ENCODE peak calls at places on chromosomes 6 and 20, in seven cellular contexts. X, D, Z, A, V, S and Y are unnamed samples.

GRCh38 chr6:136034422-136034821 is 182.9 kb downstream of the PDE7B start:
- DNase-seq in D (no peak), S (no peak), V (no peak), Z (no peak), A (no peak), X (no peak), Y (no peak)

GRCh38 chr6:37938909-37939308 is 119.4 kb downstream of the ZFAND3 start:
- DNase-seq in D (no peak), Z (no peak), V (no peak), X (no peak), A (no peak), S (no peak), Y (no peak)

GRCh38 chr6:50831216-50831615 is 12.5 kb downstream of the TFAP2B start:
- DNase-seq in S (no peak), Z (no peak), X (no peak), V (no peak), A (no peak), D (no peak), Y (no peak)

GRCh38 chr6:46323312-46323965 is 152.7 kb upstream of the ENPP5 start:
- DNase-seq in X (no peak), S (no peak), Z (no peak), D (no peak), A (no peak), V (no peak), Y (no peak)

GRCh38 chr20:20489054-20489453 is 121.2 kb downstream of the INSM1 start:
- DNase-seq in X (no peak), D (no peak), V (no peak), Z (no peak), A (no peak), S (peak), Y (no peak)

GRCh38 chr6:111576302-111576701 is 29.4 kb downstream of the TRAF3IP2 start:
- DNase-seq in V (no peak), D (no peak), S (no peak), A (no peak), X (no peak), Z (no peak), Y (no peak)

GRCh38 chr6:16334671-16335070 is 96.3 kb downstream of the GMPR start:
- DNase-seq in X (peak), S (no peak), V (peak), Z (no peak), A (peak), D (no peak), Y (no peak)

GRCh38 chr6:814378-815347 is 121.7 kb upstream of the EXOC2 start:
- DNase-seq in A (no peak), S (no peak), V (no peak), Z (no peak), X (no peak), D (no peak), Y (no peak)

GRCh38 chr20:15248618-15249395 is 911.4 kb upstream of the FLRT3 start:
- DNase-seq in D (no peak), V (no peak), X (no peak), A (no peak), S (no peak), Z (no peak), Y (no peak)

GRCh38 chr6:167839343-167839742 is 12.6 kb downstream of the AFDN start:
- DNase-seq in D (no peak), X (no peak), Z (no peak), V (no peak), S (no peak), A (no peak), Y (no peak)

GRCh38 chr6:3911130-3911529 is 62.0 kb downstream of the FAM50B start:
- DNase-seq in Z (peak), S (no peak), D (no peak), X (no peak), A (no peak), V (no peak), Y (no peak)

GRCh38 chr6:3912366-3913076 is 63.3 kb downstream of the FAM50B start:
- DNase-seq in S (no peak), D (no peak), X (no peak), V (no peak), A (no peak), Z (peak), Y (no peak)

GRCh38 chr6:3910264-3910663 is 61.1 kb downstream of the FAM50B start:
- DNase-seq in V (no peak), X (no peak), D (no peak), S (no peak), A (no peak), Z (no peak), Y (no peak)

GRCh38 chr6:3913077-3913957 is 64.1 kb downstream of the FAM50B start:
- DNase-seq in S (no peak), D (no peak), X (peak), A (peak), V (peak), Z (peak), Y (no peak)

DNA sequence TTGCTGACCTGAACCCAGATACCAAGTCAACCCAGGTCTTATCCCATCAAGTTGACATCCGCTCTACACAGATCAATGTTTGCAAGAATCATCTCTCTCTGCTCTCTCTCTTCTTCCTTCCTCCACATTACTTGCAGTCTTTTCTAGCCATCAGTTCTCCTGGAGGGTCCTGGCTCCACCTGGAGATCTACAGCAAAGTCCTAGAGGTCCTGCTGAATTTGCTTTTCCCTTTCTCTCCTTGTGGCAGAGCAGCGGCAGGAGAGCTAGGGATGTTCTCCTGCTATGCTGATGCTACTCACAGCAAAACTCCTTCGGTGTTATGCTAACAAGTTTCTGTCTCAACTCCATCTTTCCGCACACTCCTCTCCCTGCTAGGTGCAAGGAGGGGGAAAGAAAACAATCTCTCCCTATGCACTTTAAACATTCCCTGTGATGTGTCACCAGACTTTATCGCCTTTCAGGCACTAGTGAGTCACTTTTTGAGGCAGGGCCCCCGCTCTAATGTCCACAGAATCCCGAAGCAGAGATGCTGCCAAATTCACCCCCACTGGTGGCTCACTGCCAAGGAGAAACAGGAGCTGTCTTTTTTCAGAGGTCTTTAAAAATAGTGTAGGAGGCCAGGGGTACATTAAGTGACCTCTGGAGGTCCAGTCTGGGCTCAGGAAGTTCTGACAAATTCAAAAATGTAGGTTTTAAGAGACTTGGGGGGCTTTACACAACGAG is 62.6 kb downstream of the FAM50B start:
- DNase-seq in X (peak), A (no peak), D (no peak), Z (peak), V (peak), S (no peak), Y (no peak)
- TF ChIP-seq POLR2A in X (peak), A (no peak), D (no peak), Z (peak), V (no peak), S (no peak), Y (no peak)

GRCh38 chr6:27474172-27474465 is 1.2 kb upstream of the ZNF184 start:
- DNase-seq in S (no peak), D (no peak), Z (no peak), X (no peak), A (no peak), V (no peak), Y (no peak)
- H3K4me3 ChIP-seq in S (peak), D (peak), Z (no peak), X (peak), A (no peak), V (no peak), Y (no peak)

DNA sequence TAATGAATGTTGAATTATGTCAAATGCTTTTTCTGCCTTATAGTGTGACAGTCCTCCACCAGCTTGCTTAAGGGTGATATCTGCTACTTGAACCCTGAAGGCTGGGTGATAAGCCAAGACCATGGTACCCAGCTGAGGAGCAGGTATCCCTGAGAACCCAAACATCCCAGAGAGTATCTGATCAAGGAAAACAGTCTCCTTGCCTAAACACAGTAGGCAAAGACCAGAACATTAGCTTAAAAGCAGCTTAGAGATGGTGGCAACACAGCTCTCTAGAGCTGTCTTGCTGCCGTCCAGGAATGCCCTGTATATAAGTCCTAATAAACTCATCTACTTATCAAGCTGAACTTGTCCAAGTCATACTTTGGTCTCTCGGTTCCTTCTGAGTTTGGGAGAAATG is 127.7 kb upstream of the PRSS16 start:
- DNase-seq in V (no peak), S (no peak), A (no peak), Z (no peak), D (no peak), X (no peak), Y (no peak)
- TF ChIP-seq POLR2A in V (no peak), S (no peak), A (no peak), Z (no peak), D (no peak), X (no peak), Y (no peak)

GRCh38 chr20:1904160-1904559 is 9.0 kb downstream of the SIRPA start:
- DNase-seq in S (no peak), X (no peak), V (no peak), Z (no peak), A (no peak), D (no peak), Y (no peak)
- H3K4me3 ChIP-seq in S (no peak), X (no peak), V (no peak), Z (no peak), A (no peak), D (no peak), Y (no peak)

DNA sequence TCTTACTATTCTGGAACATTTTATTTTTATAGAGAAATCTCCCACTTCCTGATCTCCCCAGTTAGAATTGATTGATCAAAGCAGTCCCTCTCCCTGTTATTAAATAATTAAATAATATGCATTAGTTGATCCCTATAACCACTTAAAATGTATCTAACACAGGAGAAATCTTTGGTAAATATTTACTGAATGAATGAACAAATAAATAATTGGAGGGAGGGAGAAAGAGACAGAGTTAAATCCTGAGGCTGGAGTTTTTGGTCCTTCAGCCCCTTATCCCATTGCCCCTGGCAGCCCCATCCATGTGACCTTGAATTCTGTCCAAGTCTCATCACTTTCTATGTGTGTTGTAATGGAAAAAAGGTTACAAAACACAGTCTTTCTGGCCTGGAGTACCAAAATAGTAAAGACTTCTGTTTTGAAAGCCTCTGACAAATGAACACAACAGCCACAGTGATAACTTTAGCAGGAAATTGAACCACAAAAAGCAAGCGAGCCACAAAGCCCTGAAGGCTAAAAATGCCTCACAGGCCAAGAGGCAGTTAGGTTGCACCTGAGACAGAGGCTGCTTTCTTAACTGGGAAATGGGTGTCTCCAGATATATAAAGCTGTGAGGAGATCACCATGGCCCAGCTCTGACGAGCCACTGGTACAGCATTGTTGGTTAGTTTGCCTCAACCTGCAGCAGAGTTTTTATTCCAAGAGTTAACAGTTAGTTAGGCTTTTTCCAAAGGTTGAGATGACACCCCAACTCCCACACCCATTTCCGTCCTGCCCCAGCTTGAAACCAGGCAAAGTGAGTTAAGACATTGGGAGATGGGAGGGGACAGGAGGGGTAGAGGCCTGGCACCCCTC is 11.3 kb downstream of the NT5E start:
- DNase-seq in V (no peak), S (peak), D (peak), X (no peak), A (no peak), Z (peak), Y (no peak)
- TF ChIP-seq POLR2A in V (no peak), S (no peak), D (no peak), X (no peak), A (no peak), Z (no peak), Y (no peak)

DNA sequence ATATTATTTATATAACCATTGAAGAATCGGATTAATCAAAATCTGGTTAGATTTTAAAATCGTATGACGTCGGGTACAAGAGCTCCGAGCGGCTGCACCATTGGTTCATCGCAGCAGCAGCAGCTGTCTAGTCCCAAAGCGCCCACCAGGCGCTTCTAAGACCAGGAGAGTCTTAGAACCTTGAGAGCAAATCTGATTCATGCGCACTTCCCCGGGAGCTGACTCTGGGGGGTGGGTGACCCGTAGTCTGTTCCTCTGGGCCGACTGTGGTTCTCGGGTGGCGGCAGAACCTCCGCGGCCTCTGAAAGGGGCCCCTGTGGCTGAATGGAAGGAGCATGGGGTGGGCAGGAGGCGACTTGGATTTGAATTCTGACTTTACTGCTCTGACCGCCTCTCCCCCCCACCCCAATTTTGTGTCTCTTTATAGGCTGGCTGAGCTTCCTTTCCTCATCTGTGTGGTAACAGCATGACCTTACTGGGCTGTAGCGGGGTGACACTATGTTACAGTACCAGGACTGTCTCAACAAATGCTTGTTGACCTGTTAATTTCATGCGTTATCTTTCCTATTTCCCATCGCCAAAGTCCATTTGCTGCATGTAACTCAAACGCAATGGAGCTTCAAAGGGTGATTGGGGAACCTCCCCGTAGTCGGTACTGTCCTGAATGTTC is 119.7 kb downstream of the RTN4IP1 start:
- DNase-seq in V (peak), S (no peak), D (peak), Z (no peak), X (no peak), A (no peak), Y (no peak)
- H3K4me3 ChIP-seq in V (peak), S (peak), D (peak), Z (peak), X (peak), A (peak), Y (peak)

GRCh38 chr20:63540417-63541186 is 3.4 kb upstream of the PTK6 start:
- DNase-seq in S (no peak), V (no peak), A (no peak), D (no peak), X (no peak), Z (no peak), Y (no peak)

GRCh38 chr20:63541371-63541770 is 4.2 kb upstream of the PTK6 start:
- DNase-seq in S (no peak), Z (no peak), V (no peak), X (no peak), A (no peak), D (no peak), Y (no peak)

GRCh38 chr20:63542696-63543095 is 4.9 kb downstream of the SRMS start:
- DNase-seq in V (no peak), S (no peak), D (peak), X (no peak), Z (no peak), A (no peak), Y (no peak)

GRCh38 chr20:63543131-63543530 is 4.4 kb downstream of the SRMS start:
- DNase-seq in A (no peak), V (no peak), S (no peak), X (no peak), D (no peak), Z (no peak), Y (no peak)

GRCh38 chr20:63542031-63542559 is 4.9 kb upstream of the PTK6 start:
- DNase-seq in S (no peak), X (no peak), V (no peak), D (peak), Z (no peak), A (no peak), Y (no peak)
- TF ChIP-seq POLR2A in S (no peak), X (no peak), V (no peak), D (no peak), Z (no peak), A (no peak), Y (peak)

GRCh38 chr6:142853244-142854180 is 91.5 kb downstream of the HIVEP2 start:
- DNase-seq in D (no peak), A (no peak), X (no peak), V (no peak), Z (no peak), S (no peak), Y (no peak)
- H3K4me3 ChIP-seq in D (no peak), A (no peak), X (no peak), V (no peak), Z (no peak), S (peak), Y (no peak)

GRCh38 chr6:12009904-12010634 is 2.0 kb upstream of the HIVEP1 start:
- DNase-seq in A (no peak), S (no peak), V (no peak), D (no peak), X (peak), Z (peak), Y (no peak)

GRCh38 chr6:12010635-12011275 is 1.4 kb upstream of the HIVEP1 start:
- DNase-seq in S (no peak), Z (no peak), D (peak), A (peak), X (peak), V (peak), Y (peak)

GRCh38 chr6:12012566-12013367 is 655 bp downstream of the HIVEP1 start:
- DNase-seq in Z (peak), S (peak), A (no peak), X (peak), D (peak), V (peak), Y (no peak)

GRCh38 chr6:12012231-12012565 is at the start of gene HIVEP1:
- DNase-seq in A (no peak), D (no peak), X (peak), V (peak), S (no peak), Z (no peak), Y (no peak)

GRCh38 chr6:12011276-12012112 is 618 bp upstream of the HIVEP1 start:
- DNase-seq in S (peak), X (peak), A (peak), D (peak), Z (peak), V (peak), Y (peak)
- TF ChIP-seq POLR2A in S (peak), X (no peak), A (no peak), D (no peak), Z (peak), V (no peak), Y (no peak)